ENCODE peak calls at places on chromosomes 6 and 20, in seven cellular contexts. C is transverse colon; D is OCI-LY7; M is CD8-positive, alpha-beta T cell; R is right atrium auricular region; P is bronchial epithelial cell; S is endothelial cell of umbilical vein. Y is an unnamed sample.

GRCh38 chr6:54621285-54621684 is 225.3 kb upstream of the FAM83B start:
- DNase-seq in C (no peak), D (no peak), M (no peak), R (no peak), P (peak), S (no peak), Y (no peak)

GRCh38 chr6:34370371-34370770 is 22.1 kb downstream of the NUDT3 start:
- DNase-seq in C (no peak), D (no peak), M (no peak), R (no peak), P (no peak), S (peak), Y (no peak)

GRCh38 chr6:111803804-111804203 is 69.4 kb downstream of the FYN start:
- DNase-seq in C (no peak), D (no peak), M (no peak), R (no peak), P (no peak), S (peak), Y (no peak)

GRCh38 chr6:38270367-38270766 is 369.4 kb downstream of the BTBD9 start:
- DNase-seq in C (no peak), D (no peak), M (no peak), R (no peak), P (no peak), S (no peak), Y (no peak)

GRCh38 chr20:714453-714852 is 38.9 kb upstream of the SCRT2 start:
- DNase-seq in C (no peak), D (no peak), M (no peak), R (no peak), P (no peak), S (no peak), Y (no peak)

GRCh38 chr6:125858427-125859320 is 67.9 kb downstream of the NCOA7 start:
- DNase-seq in C (peak), D (no peak), M (no peak), R (no peak), P (peak), S (peak), Y (peak)

GRCh38 chr6:141552463-141552862 is 580.3 kb upstream of the GJE1 start:
- DNase-seq in C (no peak), D (peak), M (no peak), R (no peak), P (peak), S (peak), Y (peak)

GRCh38 chr6:15375638-15376290 is 129.9 kb downstream of the JARID2 start:
- DNase-seq in C (no peak), D (no peak), M (no peak), R (no peak), P (no peak), S (no peak), Y (no peak)

GRCh38 chr20:19492116-19492515 is 265.9 kb upstream of the RIN2 start:
- DNase-seq in C (no peak), D (no peak), M (no peak), R (no peak), P (no peak), S (no peak), Y (no peak)

GRCh38 chr20:37911838-37912273 is 8.9 kb downstream of the VSTM2L start:
- DNase-seq in C (peak), D (no peak), M (no peak), R (no peak), P (peak), S (no peak), Y (peak)

GRCh38 chr6:166927240-166927941 is 29.0 kb downstream of the RNASET2 start:
- DNase-seq in C (no peak), D (no peak), M (no peak), R (no peak), P (no peak), S (no peak), Y (no peak)

GRCh38 chr6:88220493-88220892 is 54.3 kb upstream of the CNR1 start:
- DNase-seq in C (no peak), D (peak), M (no peak), R (no peak), P (peak), S (peak), Y (peak)

GRCh38 chr6:143258945-143259344 is 191.6 kb downstream of the ADAT2 start:
- DNase-seq in C (no peak), D (peak), M (no peak), R (no peak), P (no peak), S (no peak), Y (no peak)

GRCh38 chr6:121319112-121319553 is 15.1 kb downstream of the TBC1D32 start:
- DNase-seq in C (no peak), D (no peak), M (no peak), R (no peak), P (peak), S (peak), Y (peak)

GRCh38 chr20:25565578-25566157 is 19.7 kb downstream of the NINL start:
- DNase-seq in C (no peak), D (no peak), M (no peak), R (no peak), P (no peak), S (peak), Y (no peak)

GRCh38 chr20:7712661-7713060 is 227.6 kb downstream of the HAO1 start:
- DNase-seq in C (no peak), D (no peak), M (no peak), R (no peak), P (peak), S (no peak), Y (no peak)

GRCh38 chr20:4195499-4195898 is 180.1 kb upstream of the RNF24 start:
- DNase-seq in C (no peak), D (no peak), M (no peak), R (no peak), P (peak), S (peak), Y (peak)

GRCh38 chr6:123810948-123811347 is 7.3 kb downstream of the NKAIN2 start:
- DNase-seq in C (no peak), D (no peak), M (no peak), R (no peak), P (no peak), S (no peak), Y (no peak)

GRCh38 chr6:81938014-81938761 is 185.7 kb upstream of the TENT5A start:
- DNase-seq in C (no peak), D (no peak), M (no peak), R (no peak), P (peak), S (peak), Y (peak)

GRCh38 chr20:36582821-36583220 is 9.4 kb downstream of the TGIF2 start:
- DNase-seq in C (no peak), D (no peak), M (no peak), R (no peak), P (no peak), S (no peak), Y (no peak)

GRCh38 chr6:51118754-51119153 is 300.1 kb downstream of the TFAP2B start:
- DNase-seq in C (no peak), D (no peak), M (no peak), R (no peak), P (no peak), S (no peak), Y (no peak)

GRCh38 chr6:7899046-7899888 is 11.3 kb downstream of the TXNDC5 start:
- DNase-seq in C (peak), D (peak), M (no peak), R (no peak), P (no peak), S (peak), Y (no peak)

GRCh38 chr20:11076434-11076833 is 402.6 kb upstream of the JAG1 start:
- DNase-seq in C (no peak), D (no peak), M (no peak), R (no peak), P (no peak), S (no peak), Y (no peak)

GRCh38 chr20:47574616-47575401 is 73.1 kb downstream of the NCOA3 start:
- DNase-seq in C (no peak), D (peak), M (no peak), R (no peak), P (peak), S (peak), Y (no peak)

GRCh38 chr20:36043447-36043846 is 75.1 kb downstream of the CNBD2 start:
- DNase-seq in C (no peak), D (no peak), M (no peak), R (no peak), P (no peak), S (peak), Y (no peak)

GRCh38 chr6:159724778-159725177 is 2.5 kb upstream of the WTAP start:
- DNase-seq in C (no peak), D (no peak), M (no peak), R (no peak), P (no peak), S (no peak), Y (no peak)

GRCh38 chr6:147106759-147107401 is 97.3 kb upstream of the STXBP5 start:
- DNase-seq in C (no peak), D (no peak), M (no peak), R (no peak), P (no peak), S (no peak), Y (peak)

GRCh38 chr6:5174756-5175155 is 86.0 kb downstream of the LYRM4 start:
- DNase-seq in C (no peak), D (peak), M (no peak), R (no peak), P (no peak), S (no peak), Y (no peak)

GRCh38 chr20:56835829-56836228 is 206.7 kb downstream of the TFAP2C start:
- DNase-seq in C (no peak), D (no peak), M (no peak), R (no peak), P (no peak), S (no peak), Y (no peak)

GRCh38 chr6:136790411-136791295 is 1.6 kb downstream of the MAP3K5 start:
- DNase-seq in C (no peak), D (no peak), M (no peak), R (no peak), P (no peak), S (peak), Y (peak)

GRCh38 chr20:47453167-47453782 is 48.4 kb upstream of the NCOA3 start:
- DNase-seq in C (peak), D (peak), M (no peak), R (no peak), P (peak), S (peak), Y (peak)

GRCh38 chr6:47187883-47188587 is 121.7 kb downstream of the TNFRSF21 start:
- DNase-seq in C (peak), D (no peak), M (no peak), R (no peak), P (no peak), S (no peak), Y (no peak)

GRCh38 chr6:47187108-47187507 is 122.6 kb downstream of the TNFRSF21 start:
- DNase-seq in C (no peak), D (no peak), M (no peak), R (no peak), P (peak), S (no peak), Y (no peak)

DNA sequence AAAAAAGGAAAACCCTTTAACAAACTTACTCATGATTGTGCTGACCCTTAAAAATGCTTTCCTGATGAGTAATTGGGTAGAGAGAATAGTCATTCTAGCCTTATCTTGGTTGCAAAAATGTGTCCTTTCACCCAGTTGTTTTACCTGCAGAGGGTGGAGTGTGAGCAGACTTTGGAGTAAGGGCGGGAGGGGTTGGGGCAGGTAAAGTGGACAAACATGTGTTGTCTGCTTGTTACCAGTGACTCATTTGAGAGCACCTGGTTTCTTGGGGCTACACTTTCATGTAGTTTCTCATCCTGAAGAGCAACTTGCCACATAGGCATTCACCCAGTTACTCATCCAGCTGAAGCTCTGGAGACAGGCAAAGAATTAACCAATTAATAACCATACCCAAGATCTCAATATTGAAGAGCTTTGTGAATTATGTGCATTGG is 121.1 kb downstream of the TNFRSF21 start:
- DNase-seq in C (peak), D (no peak), M (no peak), R (no peak), P (peak), S (peak), Y (peak)
- TF ChIP-seq CTCF in C (no peak), D (no peak), M (no peak), R (no peak), P (no peak), S (no peak), Y (no peak)

DNA sequence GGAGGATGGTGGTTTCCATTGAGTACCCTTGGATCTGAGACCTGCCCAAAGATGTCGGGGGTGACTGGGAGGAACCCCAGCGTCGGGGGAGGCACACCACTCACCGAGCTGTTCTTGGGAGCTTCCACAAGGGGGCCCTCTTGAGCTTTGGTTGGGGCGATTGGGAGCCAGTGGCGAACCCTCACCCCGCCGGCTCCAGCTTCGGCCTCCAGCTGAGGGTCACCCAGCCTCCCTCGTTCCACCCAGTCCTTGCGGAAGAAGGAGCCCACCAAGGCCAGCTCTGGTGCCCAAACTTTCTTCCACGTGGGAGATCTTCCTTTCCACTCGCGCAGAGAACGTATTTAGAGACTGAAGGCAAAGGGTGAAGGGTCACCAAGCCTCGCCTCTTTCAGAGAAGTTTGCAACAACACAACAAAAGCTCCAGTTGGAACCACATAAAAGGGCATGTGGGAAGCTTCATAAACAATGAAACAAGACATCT is 33.6 kb downstream of the APCDD1L start:
- DNase-seq in C (peak), D (peak), M (peak), R (no peak), P (peak), S (peak), Y (peak)
- TF ChIP-seq CTCF in C (peak), D (peak), M (no peak), R (no peak), P (peak), S (peak), Y (peak)

DNA sequence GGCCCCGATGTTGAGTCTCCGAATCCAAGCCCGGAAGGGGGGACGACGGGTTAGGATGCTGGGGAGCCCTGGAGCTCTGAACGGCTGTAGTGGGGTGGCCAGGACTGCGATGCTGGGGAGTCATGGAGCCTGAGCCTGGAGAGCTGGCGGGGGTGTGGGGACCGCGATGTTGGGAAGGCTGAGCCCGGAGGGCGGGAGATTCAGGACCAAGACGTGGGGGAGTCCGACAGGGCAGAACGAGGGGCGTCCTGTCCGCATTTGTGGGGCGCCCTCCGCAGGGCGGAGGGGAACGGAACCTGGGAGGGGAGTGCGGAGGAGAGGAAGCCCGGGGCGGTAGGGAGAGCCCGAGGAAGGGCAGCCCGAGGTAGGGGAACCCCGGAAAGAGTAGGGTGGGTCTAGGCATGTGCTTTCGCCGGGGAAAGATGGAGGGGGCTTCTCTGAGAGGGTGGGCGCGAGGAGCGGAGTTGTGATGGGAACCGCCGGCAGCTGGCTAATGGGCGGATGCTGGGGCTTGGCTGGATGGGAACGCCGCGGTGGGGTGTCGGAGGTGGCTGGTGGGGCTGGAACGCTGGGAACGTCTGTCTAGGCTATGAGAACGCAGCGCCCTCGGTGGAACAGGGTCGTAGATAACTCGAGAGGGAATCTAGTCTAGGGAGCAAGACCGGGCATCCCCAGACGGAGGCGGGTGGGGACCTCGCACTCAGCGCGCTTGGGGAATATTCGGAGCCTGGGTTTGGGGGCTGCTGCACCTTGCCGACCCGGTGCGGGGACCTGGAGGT is 681 bp downstream of the PAQR8 start:
- DNase-seq in C (peak), D (peak), M (peak), R (no peak), P (no peak), S (peak), Y (peak)
- TF ChIP-seq CTCF in C (no peak), D (peak), M (no peak), R (no peak), P (no peak), S (no peak), Y (no peak)

GRCh38 chr6:90846824-90847223 is 260.0 kb upstream of the MAP3K7 start:
- DNase-seq in C (no peak), D (no peak), M (no peak), R (no peak), P (peak), S (no peak), Y (peak)
- TF ChIP-seq CTCF in C (no peak), D (peak), M (no peak), R (no peak), P (peak), S (no peak), Y (no peak)

GRCh38 chr6:154705471-154706113 is 27.6 kb upstream of the SCAF8 start:
- DNase-seq in C (no peak), D (peak), M (no peak), R (no peak), P (no peak), S (no peak), Y (peak)
- TF ChIP-seq CTCF in C (no peak), D (peak), M (no peak), R (no peak), P (no peak), S (no peak), Y (no peak)

GRCh38 chr6:36738108-36738507 is 40.5 kb downstream of the RAB44 start:
- DNase-seq in C (no peak), D (no peak), M (no peak), R (no peak), P (no peak), S (no peak), Y (no peak)
- TF ChIP-seq CTCF in C (no peak), D (no peak), M (no peak), R (no peak), P (no peak), S (no peak), Y (no peak)

GRCh38 chr20:54476336-54476928 is 1.0 kb downstream of the DOK5 start:
- DNase-seq in C (no peak), D (no peak), M (no peak), R (no peak), P (no peak), S (no peak), Y (no peak)

GRCh38 chr20:54481442-54481841 is 6.0 kb downstream of the DOK5 start:
- DNase-seq in C (no peak), D (no peak), M (no peak), R (no peak), P (no peak), S (no peak), Y (no peak)

GRCh38 chr20:54477134-54477533 is 1.7 kb downstream of the DOK5 start:
- DNase-seq in C (no peak), D (no peak), M (no peak), R (no peak), P (no peak), S (no peak), Y (no peak)

GRCh38 chr20:54477556-54477955 is 2.2 kb downstream of the DOK5 start:
- DNase-seq in C (no peak), D (no peak), M (no peak), R (no peak), P (no peak), S (no peak), Y (no peak)

DNA sequence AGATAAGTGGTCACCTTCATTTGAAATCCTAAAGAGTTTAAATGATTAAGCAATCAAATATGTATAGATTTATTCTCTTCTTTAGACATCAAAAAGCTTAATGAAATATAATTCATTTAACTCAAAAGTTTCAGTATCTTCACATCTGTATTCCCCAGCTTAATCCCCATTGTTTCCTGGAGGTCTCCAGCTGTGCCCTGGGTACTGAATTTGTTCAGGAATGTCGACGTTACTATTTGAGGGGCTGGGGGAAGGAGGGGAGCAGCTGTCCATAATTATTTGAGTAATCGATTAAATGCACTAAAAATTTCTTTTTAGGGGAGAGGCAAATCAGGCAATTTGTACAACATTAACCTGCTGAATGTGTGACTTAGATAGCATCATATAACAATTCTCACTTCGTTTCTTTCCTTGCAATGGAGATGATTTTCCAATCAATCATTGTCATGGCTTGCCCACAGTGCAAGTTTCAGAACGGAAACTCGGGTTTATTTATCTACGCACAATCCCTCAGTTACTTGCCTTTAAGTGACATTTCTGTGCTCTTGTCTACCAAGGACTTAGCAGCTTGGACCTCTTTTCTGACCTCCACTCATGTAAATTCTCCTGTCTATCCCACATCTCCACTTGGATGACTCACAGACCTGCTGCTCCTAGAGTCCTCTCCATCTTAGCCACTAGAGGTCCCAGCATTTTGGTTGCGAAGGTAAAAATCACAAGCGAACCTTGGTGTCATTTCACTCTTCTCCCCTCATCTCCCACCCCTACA is 3.9 kb downstream of the DOK5 start:
- DNase-seq in C (no peak), D (no peak), M (no peak), R (no peak), P (no peak), S (no peak), Y (peak)
- TF ChIP-seq CTCF in C (no peak), D (peak), M (no peak), R (no peak), P (no peak), S (peak), Y (no peak)

GRCh38 chr6:132780770-132781371 is 17.6 kb downstream of the SLC18B1 start:
- DNase-seq in C (no peak), D (peak), M (no peak), R (no peak), P (peak), S (no peak), Y (peak)
- TF ChIP-seq CTCF in C (peak), D (peak), M (peak), R (no peak), P (peak), S (peak), Y (peak)

Y was measured in MCF 10A.